ENCODE peak calls at places on chromosomes 5 and 9, in six cellular contexts. X, N, E, K, A and G are unnamed samples. For H3K4me1, the result is how much of the 10 kb centered on the place peaks cover.

GRCh38 chr9:85723220-85723619 is 18.5 kb downstream of the AGTPBP1 start:
- DNase-seq in X (no peak), N (no peak), K (peak), E (no peak), A (no peak), G (no peak)

GRCh38 chr5:157267766-157268480 is 2.0 kb downstream of the CYFIP2 start:
- DNase-seq in K (no peak), E (no peak), N (no peak), A (no peak), X (no peak), G (no peak)

GRCh38 chr9:18437315-18438200 is 36.4 kb upstream of the ADAMTSL1 start:
- DNase-seq in X (peak), K (peak), E (no peak), N (no peak), A (peak), G (peak)

GRCh38 chr9:111728143-111728542 is 66.6 kb downstream of the SHOC1 start:
- DNase-seq in K (no peak), X (no peak), A (peak), N (no peak), E (no peak), G (no peak)

GRCh38 chr5:89967806-89968444 is 441.6 kb downstream of the CETN3 start:
- DNase-seq in A (peak), K (no peak), E (no peak), N (no peak), X (peak), G (no peak)

GRCh38 chr9:99859395-99859980 is 37.8 kb downstream of the NR4A3 start:
- DNase-seq in N (no peak), X (peak), K (no peak), A (peak), E (no peak), G (no peak)

GRCh38 chr5:6743161-6743560 is 29.9 kb downstream of the TENT4A start:
- DNase-seq in X (no peak), K (no peak), A (no peak), N (peak), E (no peak), G (no peak)

GRCh38 chr5:118068886-118069285 is 919.5 kb downstream of the DTWD2 start:
- DNase-seq in A (no peak), E (no peak), X (no peak), N (no peak), K (no peak), G (no peak)

GRCh38 chr5:59905217-59905616 is 11.7 kb upstream of the PDE4D start:
- DNase-seq in E (no peak), X (no peak), A (no peak), N (no peak), K (no peak), G (no peak)

GRCh38 chr5:124093658-124094057 is 581.7 kb downstream of the CSNK1G3 start:
- DNase-seq in X (no peak), A (no peak), N (no peak), E (no peak), K (no peak), G (no peak)

GRCh38 chr5:118405650-118406061 is 582.7 kb downstream of the DTWD2 start:
- DNase-seq in K (peak), E (no peak), X (no peak), N (no peak), A (no peak), G (no peak)

GRCh38 chr9:72982161-72982799 is 29.4 kb upstream of the ALDH1A1 start:
- DNase-seq in K (no peak), N (no peak), E (no peak), X (peak), A (no peak), G (no peak)
- H3K4me1 ChIP-seq in K (under half), N (under half), E (under half), X (under half), A (under half), G (under half)

DNA sequence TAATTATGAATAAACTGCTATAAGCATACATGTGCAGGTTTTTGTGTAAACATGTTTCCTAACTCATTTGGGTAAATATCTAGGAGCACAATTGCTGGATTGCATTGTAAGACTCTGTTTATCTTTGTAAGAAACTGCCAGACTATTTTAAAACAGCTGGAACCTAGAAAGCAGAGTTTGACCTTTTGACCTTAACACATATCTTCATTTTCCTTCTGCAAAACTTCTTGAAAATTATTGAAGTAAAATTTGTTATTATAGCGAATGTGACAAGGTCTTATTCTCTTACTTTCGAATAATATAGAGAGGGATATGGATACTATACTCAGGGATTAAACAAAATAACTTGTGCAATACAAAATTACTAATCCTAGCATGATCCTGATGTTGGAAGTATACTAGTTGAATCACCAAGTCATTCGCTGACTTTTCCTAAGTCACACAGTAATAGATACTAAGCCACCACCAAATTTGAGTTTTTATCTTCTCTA is 3.2 kb upstream of the ANXA1 start:
- DNase-seq in A (no peak), N (no peak), K (no peak), E (no peak), X (peak), G (no peak)
- H3K4me1 ChIP-seq in A (under half), N (under half), K (under half), E (under half), X (under half), G (under half)

GRCh38 chr9:135151905-135152304 is 64.4 kb downstream of the OLFM1 start:
- DNase-seq in X (no peak), K (no peak), N (no peak), E (no peak), A (no peak), G (no peak)

GRCh38 chr9:135152608-135153337 is 65.3 kb downstream of the OLFM1 start:
- DNase-seq in X (no peak), K (no peak), E (no peak), A (no peak), N (no peak), G (no peak)

GRCh38 chr9:135156525-135157510 is 69.3 kb downstream of the OLFM1 start:
- DNase-seq in A (peak), E (no peak), K (peak), X (peak), N (no peak), G (no peak)

GRCh38 chr9:135155396-135155795 is 67.9 kb downstream of the OLFM1 start:
- DNase-seq in A (no peak), K (no peak), N (no peak), E (no peak), X (no peak), G (no peak)

GRCh38 chr9:135154050-135154570 is 66.6 kb downstream of the OLFM1 start:
- DNase-seq in E (no peak), A (no peak), N (no peak), X (no peak), K (no peak), G (no peak)
- H3K4me1 ChIP-seq in E (under half), A (under half), N (under half), X (under half), K (under half), G (under half)

GRCh38 chr9:36140086-36141084 is 3.9 kb downstream of the GLIPR2 start:
- DNase-seq in X (no peak), A (no peak), K (no peak), N (no peak), E (no peak), G (no peak)

GRCh38 chr9:36141288-36141687 is 4.8 kb downstream of the GLIPR2 start:
- DNase-seq in E (no peak), A (no peak), N (no peak), K (no peak), X (peak), G (no peak)

GRCh38 chr9:36143242-36143641 is 6.7 kb downstream of the GLIPR2 start:
- DNase-seq in K (no peak), X (no peak), N (peak), E (no peak), A (no peak), G (no peak)

GRCh38 chr9:36142510-36143161 is 6.1 kb downstream of the GLIPR2 start:
- DNase-seq in K (peak), E (no peak), X (peak), A (no peak), N (no peak), G (no peak)

DNA sequence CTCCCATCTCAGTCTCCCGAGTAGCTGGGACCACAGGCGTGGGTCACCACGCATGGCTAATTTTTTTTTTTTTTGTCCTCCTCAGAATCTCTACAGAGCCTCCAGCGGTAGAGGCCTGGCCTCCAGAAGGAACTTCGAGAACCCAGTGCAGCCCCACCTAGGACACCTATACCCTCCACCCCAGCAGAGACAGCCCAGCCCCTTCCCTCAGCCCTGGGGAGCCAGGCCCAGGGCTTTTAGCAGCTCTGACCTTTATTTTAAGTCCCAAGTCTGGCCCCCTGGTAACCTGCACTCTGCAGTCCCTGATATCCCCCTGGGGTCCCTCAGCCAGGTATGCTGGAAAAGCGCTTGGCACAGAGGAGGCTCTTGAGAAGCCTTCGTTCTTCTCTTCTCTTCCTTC is 5.2 kb downstream of the GLIPR2 start:
- DNase-seq in X (no peak), A (no peak), K (no peak), E (no peak), N (no peak), G (no peak)
- H3K4me1 ChIP-seq in X (under half), A (under half), K (under half), E (under half), N (under half), G (half or more)

GRCh38 chr5:72841756-72842535 is 25.5 kb downstream of the TNPO1 start:
- DNase-seq in A (peak), E (no peak), K (no peak), N (no peak), X (peak), G (no peak)
- H3K4me1 ChIP-seq in A (under half), E (under half), K (under half), N (under half), X (half or more), G (under half)